ENCODE peak calls at places on chromosomes 4 and X, in four cellular contexts. One of them, this sample, is unnamed.

GRCh38 chrX:48590203-48591103 is 6.8 kb upstream of the WDR13 start:
- DNase-seq in PC-3: no peak
- DNase-seq in Peyer's patch: no peak
- DNase-seq in fibroblast of mammary gland: peak; percentile 81
- DNase-seq in this sample: no peak

GRCh38 chr4:114890773-114891172 is 222.6 kb downstream of the NDST4 start:
- DNase-seq in PC-3: no peak
- DNase-seq in Peyer's patch: no peak
- DNase-seq in fibroblast of mammary gland: peak; percentile 10
- DNase-seq in this sample: no peak

GRCh38 chr4:53089940-53090729 is 228.0 kb downstream of the RASL11B start:
- DNase-seq in PC-3: no peak
- DNase-seq in Peyer's patch: no peak
- DNase-seq in fibroblast of mammary gland: peak; percentile 53
- DNase-seq in this sample: no peak

GRCh38 chrX:9267415-9267814 is 197.4 kb upstream of the TBL1X start:
- DNase-seq in PC-3: peak; percentile 82
- DNase-seq in Peyer's patch: no peak
- DNase-seq in fibroblast of mammary gland: no peak
- DNase-seq in this sample: no peak

GRCh38 chr4:6200922-6201362 is 593 bp upstream of the JAKMIP1 start:
- DNase-seq in PC-3: peak; percentile 76
- DNase-seq in Peyer's patch: no peak
- DNase-seq in fibroblast of mammary gland: no peak
- DNase-seq in this sample: no peak

GRCh38 chrX:123756320-123756719 is 23.5 kb upstream of the THOC2 start:
- DNase-seq in PC-3: peak; percentile 4
- DNase-seq in Peyer's patch: no peak
- DNase-seq in fibroblast of mammary gland: peak; percentile 73
- DNase-seq in this sample: no peak

GRCh38 chr4:169133932-169134331 is 123.9 kb upstream of the CBR4 start:
- DNase-seq in PC-3: no peak
- DNase-seq in Peyer's patch: no peak
- DNase-seq in fibroblast of mammary gland: no peak
- DNase-seq in this sample: no peak

GRCh38 chrX:41590641-41591040 is 98.1 kb upstream of the GPR34 start:
- DNase-seq in PC-3: no peak
- DNase-seq in Peyer's patch: no peak
- DNase-seq in fibroblast of mammary gland: no peak
- DNase-seq in this sample: no peak

GRCh38 chr4:47209833-47210232 is 178.5 kb downstream of the GABRB1 start:
- DNase-seq in PC-3: peak; percentile 14
- DNase-seq in Peyer's patch: no peak
- DNase-seq in fibroblast of mammary gland: peak; percentile 86
- DNase-seq in this sample: no peak

GRCh38 chrX:43552166-43552565 is 103.9 kb upstream of the MAOA start:
- DNase-seq in PC-3: peak; percentile 68
- DNase-seq in Peyer's patch: no peak
- DNase-seq in fibroblast of mammary gland: no peak
- DNase-seq in this sample: no peak

GRCh38 chr4:107619731-107620130 is 100.3 kb downstream of the PAPSS1 start:
- DNase-seq in PC-3: no peak
- DNase-seq in Peyer's patch: no peak
- DNase-seq in fibroblast of mammary gland: no peak
- DNase-seq in this sample: no peak

GRCh38 chr4:3531306-3531886 is 826 bp downstream of the LRPAP1 start:
- DNase-seq in PC-3: no peak
- DNase-seq in Peyer's patch: no peak
- DNase-seq in fibroblast of mammary gland: peak; percentile 7
- DNase-seq in this sample: no peak

GRCh38 chr4:1621996-1622637 is 62.0 kb downstream of the FAM53A start:
- DNase-seq in PC-3: no peak
- DNase-seq in Peyer's patch: no peak
- DNase-seq in fibroblast of mammary gland: no peak
- DNase-seq in this sample: no peak

GRCh38 chrX:2933125-2933900 is 4.2 kb upstream of the ARSD start:
- DNase-seq in PC-3: peak; percentile 39
- DNase-seq in Peyer's patch: no peak
- DNase-seq in fibroblast of mammary gland: no peak
- DNase-seq in this sample: no peak

GRCh38 chr4:41418444-41418843 is 119.5 kb upstream of the LIMCH1 start:
- DNase-seq in PC-3: peak; percentile 24
- DNase-seq in Peyer's patch: no peak
- DNase-seq in fibroblast of mammary gland: no peak
- DNase-seq in this sample: no peak

GRCh38 chr4:11338990-11339782 is 89.5 kb downstream of the HS3ST1 start:
- DNase-seq in PC-3: no peak
- DNase-seq in Peyer's patch: no peak
- DNase-seq in fibroblast of mammary gland: no peak
- DNase-seq in this sample: no peak

GRCh38 chr4:139834210-139834609 is 168.6 kb downstream of the MGST2 start:
- DNase-seq in PC-3: no peak
- DNase-seq in Peyer's patch: no peak
- DNase-seq in fibroblast of mammary gland: no peak
- DNase-seq in this sample: no peak

GRCh38 chrX:57674861-57675260 is 5.2 kb downstream of the NLRP2B start:
- DNase-seq in PC-3: no peak
- DNase-seq in Peyer's patch: no peak
- DNase-seq in fibroblast of mammary gland: no peak
- DNase-seq in this sample: no peak

GRCh38 chr4:147518086-147518485 is 37.2 kb downstream of the EDNRA start:
- DNase-seq in PC-3: no peak
- DNase-seq in Peyer's patch: no peak
- DNase-seq in fibroblast of mammary gland: no peak
- DNase-seq in this sample: no peak

GRCh38 chr4:153514001-153514526 is 47.9 kb downstream of the TMEM131L start:
- DNase-seq in PC-3: peak; percentile 43
- DNase-seq in Peyer's patch: no peak
- DNase-seq in fibroblast of mammary gland: peak; percentile 90
- DNase-seq in this sample: no peak

GRCh38 chrX:145729635-145730034 is 88.0 kb upstream of the SLITRK2 start:
- DNase-seq in PC-3: peak; percentile 31
- DNase-seq in Peyer's patch: no peak
- DNase-seq in fibroblast of mammary gland: peak; percentile 72
- DNase-seq in this sample: no peak

GRCh38 chr4:80071643-80072606 is 1.1 kb downstream of the ANTXR2 start:
- DNase-seq in PC-3: peak; percentile 17
- DNase-seq in Peyer's patch: peak; percentile 73
- DNase-seq in fibroblast of mammary gland: no peak
- DNase-seq in this sample: peak; percentile 31

GRCh38 chr4:2866891-2867290 is 23.2 kb downstream of the ADD1 start:
- DNase-seq in PC-3: no peak
- DNase-seq in Peyer's patch: no peak
- DNase-seq in fibroblast of mammary gland: peak; percentile 56
- DNase-seq in this sample: no peak

GRCh38 chrX:150348365-150348764 is 14.8 kb upstream of the MAMLD1 start:
- DNase-seq in PC-3: peak; percentile 51
- DNase-seq in Peyer's patch: no peak
- DNase-seq in fibroblast of mammary gland: no peak
- DNase-seq in this sample: no peak

DNA sequence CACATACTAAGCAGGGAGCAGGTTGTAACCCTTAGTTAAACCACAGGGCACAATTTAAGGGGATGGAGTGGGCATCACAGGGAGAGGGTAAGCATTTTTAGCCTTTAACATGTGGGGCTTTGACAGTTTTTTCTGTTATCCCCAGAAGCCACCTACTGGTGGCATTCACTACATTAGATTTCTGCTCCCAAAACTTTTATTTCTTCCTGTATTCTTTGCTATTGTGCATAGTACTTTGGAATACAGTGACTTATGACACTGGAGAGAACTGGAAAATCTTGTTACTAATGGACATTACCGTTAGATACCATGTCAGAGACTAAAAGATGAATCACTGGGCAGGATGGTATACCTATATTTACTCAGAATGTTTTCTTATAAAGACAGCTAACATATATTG is 7.3 kb downstream of the TRIM75 start:
- DNase-seq in PC-3: peak; percentile 62
- DNase-seq in Peyer's patch: no peak
- DNase-seq in fibroblast of mammary gland: peak; percentile 2
- DNase-seq in this sample: no peak
- TF ChIP-seq CTCF in PC-3: peak; percentile 55
- TF ChIP-seq CTCF in Peyer's patch: no peak
- TF ChIP-seq CTCF in fibroblast of mammary gland: peak; percentile 20
- TF ChIP-seq CTCF in this sample: no peak

DNA sequence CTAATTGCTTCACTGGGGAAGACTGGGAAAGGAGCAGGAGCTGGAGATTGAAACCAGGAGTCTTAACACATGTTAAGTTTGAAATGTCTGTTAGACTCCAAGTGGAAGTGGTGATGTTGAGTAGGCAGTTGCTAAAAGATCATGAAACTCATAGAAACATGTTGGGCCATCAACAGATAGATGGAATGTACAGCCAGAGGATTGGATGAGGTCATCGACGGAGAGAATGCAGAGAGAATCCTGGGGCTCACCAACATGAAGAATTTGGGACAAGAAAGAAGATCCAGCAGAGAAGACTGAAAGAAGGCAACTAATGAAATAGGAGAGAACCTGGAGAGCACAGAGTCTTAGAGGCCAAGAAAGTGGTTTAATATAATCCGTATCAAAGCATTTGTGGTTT is 19.4 kb upstream of the TSPAN5 start:
- DNase-seq in PC-3: no peak
- DNase-seq in Peyer's patch: no peak
- DNase-seq in fibroblast of mammary gland: no peak
- DNase-seq in this sample: no peak
- TF ChIP-seq CTCF in PC-3: no peak
- TF ChIP-seq CTCF in Peyer's patch: no peak
- TF ChIP-seq CTCF in fibroblast of mammary gland: no peak
- TF ChIP-seq CTCF in this sample: no peak

DNA sequence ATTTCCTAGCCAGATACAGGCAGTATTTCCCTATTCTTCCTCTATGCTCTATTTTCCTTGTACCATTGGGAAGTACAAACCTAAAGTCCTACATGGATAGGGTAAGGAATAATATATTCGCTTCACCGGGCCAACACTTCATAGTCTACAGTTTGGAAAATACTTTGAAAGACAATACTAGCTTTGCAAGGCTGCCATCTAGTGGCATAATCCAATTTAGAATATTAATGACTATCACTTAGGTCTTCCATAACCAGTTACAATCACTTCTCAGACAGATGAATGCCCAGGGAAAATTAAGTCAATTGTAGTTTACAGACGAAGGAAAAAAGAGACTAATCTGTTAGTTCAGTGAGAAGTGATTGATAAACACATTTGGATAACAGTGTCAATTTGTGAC is 141.0 kb upstream of the FAM47C start:
- DNase-seq in PC-3: peak; percentile 64
- DNase-seq in Peyer's patch: no peak
- DNase-seq in fibroblast of mammary gland: peak; percentile 28
- DNase-seq in this sample: no peak
- TF ChIP-seq CTCF in PC-3: peak; percentile 68
- TF ChIP-seq CTCF in Peyer's patch: peak; percentile 11
- TF ChIP-seq CTCF in fibroblast of mammary gland: peak; percentile 53
- TF ChIP-seq CTCF in this sample: no peak

GRCh38 chr4:189096108-189096507 is 844.6 kb upstream of the FRG1 start:
- DNase-seq in PC-3: no peak
- DNase-seq in Peyer's patch: no peak
- DNase-seq in fibroblast of mammary gland: no peak
- DNase-seq in this sample: no peak

GRCh38 chr4:189092596-189092995 is 848.1 kb upstream of the FRG1 start:
- DNase-seq in PC-3: no peak
- DNase-seq in Peyer's patch: no peak
- DNase-seq in fibroblast of mammary gland: no peak
- DNase-seq in this sample: no peak

GRCh38 chr4:189096717-189097116 is 844.0 kb upstream of the FRG1 start:
- DNase-seq in PC-3: no peak
- DNase-seq in Peyer's patch: no peak
- DNase-seq in fibroblast of mammary gland: no peak
- DNase-seq in this sample: no peak
- TF ChIP-seq CTCF in PC-3: peak; percentile 25
- TF ChIP-seq CTCF in Peyer's patch: no peak
- TF ChIP-seq CTCF in fibroblast of mammary gland: no peak
- TF ChIP-seq CTCF in this sample: no peak

GRCh38 chr4:72886602-72887001 is 182.9 kb downstream of the COX18 start:
- DNase-seq in PC-3: peak; percentile 50
- DNase-seq in Peyer's patch: no peak
- DNase-seq in fibroblast of mammary gland: peak; percentile 21
- DNase-seq in this sample: no peak
- TF ChIP-seq CTCF in PC-3: peak; percentile 90
- TF ChIP-seq CTCF in Peyer's patch: no peak
- TF ChIP-seq CTCF in fibroblast of mammary gland: peak; percentile 45
- TF ChIP-seq CTCF in this sample: no peak

GRCh38 chrX:102840871-102841705 is 96.0 kb upstream of the RAB40AL start:
- DNase-seq in PC-3: peak; percentile 80
- DNase-seq in Peyer's patch: no peak
- DNase-seq in fibroblast of mammary gland: peak; percentile 51
- DNase-seq in this sample: no peak
- TF ChIP-seq CTCF in PC-3: peak; percentile 83
- TF ChIP-seq CTCF in Peyer's patch: no peak
- TF ChIP-seq CTCF in fibroblast of mammary gland: peak; percentile 29
- TF ChIP-seq CTCF in this sample: no peak

GRCh38 chr4:16790508-16790907 is 107.9 kb downstream of the LDB2 start:
- DNase-seq in PC-3: peak; percentile 18
- DNase-seq in Peyer's patch: no peak
- DNase-seq in fibroblast of mammary gland: no peak
- DNase-seq in this sample: no peak

GRCh38 chr4:16791460-16791859 is 107.0 kb downstream of the LDB2 start:
- DNase-seq in PC-3: no peak
- DNase-seq in Peyer's patch: no peak
- DNase-seq in fibroblast of mammary gland: no peak
- DNase-seq in this sample: no peak

DNA sequence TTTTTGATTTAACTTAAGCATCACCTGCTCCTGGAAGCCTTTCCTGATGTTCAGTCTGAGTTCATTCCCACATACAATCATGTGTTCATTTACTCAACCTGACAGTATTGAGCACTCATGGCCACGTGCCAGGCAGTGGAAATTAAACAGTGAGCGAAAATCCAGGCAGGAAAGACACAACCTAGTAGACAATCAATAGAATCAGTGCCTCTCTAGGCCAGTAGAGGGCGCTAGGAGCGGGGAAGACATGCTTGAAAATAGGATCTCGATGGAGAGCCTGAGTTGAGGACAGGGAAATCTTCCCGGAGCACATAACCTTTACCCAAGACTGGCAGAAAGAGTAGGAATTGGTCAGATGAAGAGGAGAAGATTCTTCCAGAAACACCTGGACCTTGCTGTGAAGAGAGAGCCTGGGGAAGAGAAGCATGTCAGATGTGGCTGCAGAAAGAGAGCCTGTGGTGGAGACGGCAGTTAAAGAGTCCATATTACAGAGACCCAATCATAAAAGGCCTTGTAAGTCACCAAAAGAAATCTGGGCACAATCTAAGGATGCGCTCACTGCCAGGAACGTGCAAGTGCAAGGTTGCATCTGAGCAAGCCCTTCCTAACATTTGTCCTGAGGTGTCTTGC is 103.5 kb downstream of the LDB2 start:
- DNase-seq in PC-3: peak; percentile 45
- DNase-seq in Peyer's patch: no peak
- DNase-seq in fibroblast of mammary gland: peak; percentile 71
- DNase-seq in this sample: peak; percentile 53
- TF ChIP-seq CTCF in PC-3: peak; percentile 60
- TF ChIP-seq CTCF in Peyer's patch: peak; percentile 34
- TF ChIP-seq CTCF in fibroblast of mammary gland: peak; percentile 97
- TF ChIP-seq CTCF in this sample: no peak

This sample was measured in omental fat pad.